ENCODE peak calls at places on chromosome 22, in six cellular contexts. P is upper lobe of left lung, M is K562, I is HCT116, G is GM12878, D is HepG2. E is an unnamed sample.

GRCh38 chr22:27740192-27740748 is 61.3 kb downstream of the MN1 start:
- ATAC-seq in P (no peak), M (no peak), I (no peak), G (no peak), D (no peak), E (no peak)

GRCh38 chr22:24418786-24419479 is 8.5 kb upstream of the ADORA2A start:
- ATAC-seq in P (no peak), M (no peak), I (no peak), G (no peak), D (no peak), E (no peak)

GRCh38 chr22:44033689-44034088 is 9.6 kb downstream of the PARVB start:
- ATAC-seq in P (no peak), M (no peak), I (no peak), G (no peak), D (no peak), E (no peak)

GRCh38 chr22:46370584-46371373 is 35.3 kb downstream of the TRMU start:
- ATAC-seq in P (no peak), M (no peak), I (no peak), G (no peak), D (peak; percentile 48), E (no peak)

GRCh38 chr22:18078329-18079041 is 695 bp downstream of the PEX26 start:
- ATAC-seq in P (peak; percentile 41), M (peak; percentile 41), I (peak; percentile 67), G (peak; percentile 75), D (peak; percentile 75), E (no peak)

GRCh38 chr22:41574847-41575381 is 14.1 kb downstream of the CSDC2 start:
- ATAC-seq in P (peak; percentile 23), M (peak; percentile 44), I (no peak), G (no peak), D (no peak), E (peak; percentile 74)

GRCh38 chr22:35330258-35330861 is 30.7 kb downstream of the TOM1 start:
- ATAC-seq in P (peak; percentile 52), M (no peak), I (no peak), G (peak; percentile 38), D (no peak), E (peak; percentile 78)

GRCh38 chr22:32561756-32562155 is 87.1 kb downstream of the FBXO7 start:
- ATAC-seq in P (no peak), M (no peak), I (no peak), G (no peak), D (no peak), E (no peak)

GRCh38 chr22:29751139-29751538 is 15.7 kb downstream of the ZMAT5 start:
- ATAC-seq in P (no peak), M (peak; percentile 73), I (no peak), G (no peak), D (no peak), E (no peak)

GRCh38 chr22:39522567-39523300 is 2.4 kb downstream of the ATF4 start:
- ATAC-seq in P (no peak), M (peak; percentile 8), I (no peak), G (no peak), D (no peak), E (no peak)

GRCh38 chr22:17381237-17381913 is 12.1 kb downstream of the CECR2 start:
- ATAC-seq in P (no peak), M (no peak), I (no peak), G (no peak), D (peak; percentile 58), E (no peak)

GRCh38 chr22:46172522-46172921 is 22.2 kb downstream of the PPARA start:
- ATAC-seq in P (no peak), M (no peak), I (no peak), G (no peak), D (no peak), E (no peak)

GRCh38 chr22:37427128-37427710 is at the start of gene ELFN2:
- ATAC-seq in P (no peak), M (no peak), I (peak; percentile 37), G (no peak), D (no peak), E (no peak)

GRCh38 chr22:37430941-37431340 is 3.7 kb upstream of the ELFN2 start:
- ATAC-seq in P (no peak), M (no peak), I (no peak), G (no peak), D (no peak), E (no peak)

GRCh38 chr22:37426532-37427127 is 649 bp downstream of the ELFN2 start:
- ATAC-seq in P (no peak), M (no peak), I (peak; percentile 10), G (no peak), D (no peak), E (no peak)

GRCh38 chr22:37427711-37428635 is 694 bp upstream of the ELFN2 start:
- ATAC-seq in P (no peak), M (no peak), I (peak; percentile 13), G (no peak), D (no peak), E (no peak)

DNA sequence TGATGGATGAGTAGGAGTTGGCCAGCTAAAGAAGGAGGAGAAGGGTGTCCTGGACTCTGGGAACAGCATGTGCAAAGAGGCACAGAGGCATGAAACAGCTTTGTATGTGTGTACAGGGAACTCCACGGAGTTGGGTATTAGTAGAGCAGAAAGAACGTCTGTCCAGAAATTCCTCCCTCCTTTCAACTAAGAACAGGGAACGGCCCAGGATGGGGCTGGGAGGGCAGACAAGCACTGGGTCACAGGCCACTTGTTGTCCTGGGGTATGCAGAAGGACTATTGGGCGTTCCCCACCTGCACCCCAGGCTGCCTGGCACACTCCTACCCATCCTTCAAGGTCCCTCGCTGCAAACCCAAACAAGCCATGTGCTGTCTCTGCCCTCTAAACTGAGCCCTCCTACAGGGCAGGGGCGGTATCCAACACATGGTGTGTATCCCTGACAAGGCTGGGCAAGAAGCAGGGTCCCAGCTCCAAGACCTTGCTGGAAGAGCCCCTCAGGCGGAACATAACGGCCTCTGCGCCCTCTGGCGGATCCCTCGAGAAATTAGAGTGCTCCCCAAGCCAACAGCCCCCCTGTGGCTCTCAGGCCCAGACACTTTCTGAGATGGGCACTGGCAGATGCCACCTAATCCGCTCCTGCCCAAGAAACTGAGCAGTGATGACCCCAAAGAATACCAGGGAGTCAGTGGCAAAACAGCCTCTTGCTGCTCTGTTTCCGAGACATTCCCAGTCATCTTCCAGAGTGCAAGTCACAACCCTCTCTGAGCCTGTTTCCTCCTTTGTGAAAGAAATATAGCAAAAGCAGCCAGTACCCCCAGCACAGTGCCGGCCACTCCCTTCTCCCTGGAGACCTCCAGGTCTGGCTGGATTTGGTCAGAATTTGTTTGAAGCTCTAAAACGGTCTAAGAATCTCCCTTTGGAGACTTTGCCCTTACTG is 1.6 kb upstream of the ELFN2 start:
- ATAC-seq in P (no peak), M (peak; percentile 77), I (peak; percentile 31), G (peak; percentile 87), D (peak; percentile 68), E (no peak)
- TF ChIP-seq CTCF in P (peak; percentile 70), M (peak; percentile 71), I (peak; percentile 88), G (peak; percentile 81), D (peak; percentile 78), E (peak; percentile 41)

GRCh38 chr22:37551981-37552380 is 8.3 kb upstream of the CDC42EP1 start:
- ATAC-seq in P (no peak), M (no peak), I (no peak), G (no peak), D (no peak), E (no peak)

GRCh38 chr22:37547249-37547741 is 13.0 kb upstream of the CDC42EP1 start:
- ATAC-seq in P (no peak), M (no peak), I (no peak), G (no peak), D (peak; percentile 3), E (no peak)

GRCh38 chr22:37552560-37553163 is 7.6 kb upstream of the CDC42EP1 start:
- ATAC-seq in P (no peak), M (peak; percentile 96), I (peak; percentile 31), G (no peak), D (peak; percentile 53), E (peak; percentile 45)

GRCh38 chr22:37546436-37547248 is 13.6 kb upstream of the CDC42EP1 start:
- ATAC-seq in P (peak; percentile 71), M (no peak), I (peak; percentile 10), G (no peak), D (peak; percentile 40), E (peak; percentile 60)

DNA sequence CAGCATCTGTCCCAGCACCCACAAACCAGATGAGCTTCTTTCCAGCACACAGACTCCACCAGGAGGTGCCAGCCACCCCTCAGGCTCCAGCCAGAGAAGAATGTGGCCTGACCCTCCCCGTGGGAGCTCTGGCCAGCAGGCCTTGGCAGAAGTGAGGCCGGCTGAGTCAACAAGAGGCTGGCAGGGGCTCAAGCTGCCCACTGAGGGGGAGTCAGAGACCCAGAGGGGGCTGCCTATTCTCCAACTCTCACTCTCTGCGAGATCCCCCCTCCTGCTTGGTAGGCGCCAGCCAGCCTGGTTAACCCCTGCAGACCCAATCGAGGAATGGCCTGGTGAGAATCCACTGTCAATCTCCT is 10.6 kb upstream of the CDC42EP1 start:
- ATAC-seq in P (no peak), M (no peak), I (no peak), G (no peak), D (no peak), E (no peak)
- TF ChIP-seq POLR2AphosphoS5 in P (no peak), M (no peak), I (no peak), G (no peak), D (no peak), E (peak; percentile 15)

DNA sequence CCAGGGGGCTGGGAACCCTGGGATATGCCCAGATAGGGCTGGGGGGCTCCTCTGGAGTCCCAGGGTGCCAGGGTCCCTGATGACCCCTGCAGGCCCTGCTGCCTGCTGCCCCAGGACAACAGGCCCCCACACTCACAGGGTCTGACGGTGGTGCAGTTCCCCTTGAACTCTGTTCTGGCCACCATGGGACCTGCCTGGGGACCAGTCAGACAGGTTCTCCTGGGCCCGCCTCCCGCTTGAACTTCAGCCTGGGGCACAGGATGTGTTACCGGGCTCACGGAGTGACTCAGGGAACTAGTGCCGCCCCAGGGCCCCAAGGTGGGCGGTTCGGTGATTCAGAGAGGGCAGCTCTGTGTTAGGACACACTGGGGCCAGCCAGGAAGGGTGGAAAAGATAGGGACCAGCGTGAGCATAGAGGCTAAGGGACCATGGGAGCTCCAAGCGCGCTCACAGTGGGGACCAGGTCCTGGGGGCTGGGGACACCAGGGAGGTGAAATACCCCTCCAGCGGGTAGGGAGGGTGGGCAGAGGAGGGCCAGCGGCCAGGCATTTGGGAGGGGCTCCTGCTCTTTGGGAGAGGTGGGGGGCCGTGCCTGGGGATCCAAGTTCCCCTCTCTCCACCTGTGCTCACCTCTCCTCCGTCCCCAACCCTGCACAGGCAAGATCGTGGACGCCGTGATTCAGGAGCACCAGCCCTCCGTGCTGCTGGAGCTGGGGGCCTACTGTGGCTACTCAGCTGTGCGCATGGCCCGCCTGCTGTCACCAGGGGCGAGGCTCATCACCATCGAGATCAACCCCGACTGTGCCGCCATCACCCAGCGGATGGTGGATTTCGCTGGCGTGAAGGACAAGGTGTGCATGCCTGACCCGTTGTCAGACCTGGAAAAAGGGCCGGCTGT is 21.5 kb upstream of the TXNRD2 start:
- ATAC-seq in P (peak; percentile 89), M (no peak), I (peak; percentile 83), G (no peak), D (peak; percentile 79), E (no peak)
- TF ChIP-seq POLR2A in P (peak; percentile 37), M (peak; percentile 43), I (no peak), G (no peak), D (peak; percentile 66), E (no peak)

GRCh38 chr22:42651134-42651533 is 1.9 kb upstream of the CYB5R3 start:
- ATAC-seq in P (no peak), M (no peak), I (no peak), G (no peak), D (no peak), E (no peak)

GRCh38 chr22:42648017-42648367 is 1.2 kb downstream of the CYB5R3 start:
- ATAC-seq in P (no peak), M (no peak), I (no peak), G (no peak), D (no peak), E (no peak)

GRCh38 chr22:42646569-42647525 is 2.3 kb downstream of the CYB5R3 start:
- ATAC-seq in P (no peak), M (peak; percentile 68), I (no peak), G (no peak), D (no peak), E (no peak)

GRCh38 chr22:42648368-42649260 is 578 bp downstream of the CYB5R3 start:
- ATAC-seq in P (peak; percentile 44), M (peak; percentile 65), I (peak; percentile 79), G (peak; percentile 59), D (peak; percentile 47), E (peak; percentile 79)

GRCh38 chr22:42649261-42650056 is at the start of gene CYB5R3:
- ATAC-seq in P (peak; percentile 72), M (peak; percentile 86), I (peak; percentile 91), G (peak; percentile 79), D (peak; percentile 64), E (peak; percentile 91)
- TF ChIP-seq CTCF in P (no peak), M (no peak), I (no peak), G (no peak), D (peak; percentile 17), E (no peak)

E was measured in gastroesophageal sphincter.